ENCODE peak calls at places on chromosomes 11 and 22, in eight cellular contexts. One of them, this sample, is unnamed.

GRCh38 chr11:74650498-74650897 is 58.1 kb downstream of the POLD3 start:
- DNase-seq in memory B cell: no peak
- DNase-seq in kidney tubule cell: no peak
- DNase-seq in T-helper 1 cell: no peak
- DNase-seq in Daoy: no peak
- DNase-seq in LoVo: no peak
- DNase-seq in Right ventricle myocardium superior: peak; percentile 52
- DNase-seq in caudate nucleus: no peak
- DNase-seq in this sample: peak; percentile 88

GRCh38 chr22:26672060-26672471 is 14.7 kb downstream of the MIAT start:
- DNase-seq in memory B cell: no peak
- DNase-seq in kidney tubule cell: no peak
- DNase-seq in T-helper 1 cell: no peak
- DNase-seq in Daoy: no peak
- DNase-seq in LoVo: no peak
- DNase-seq in Right ventricle myocardium superior: no peak
- DNase-seq in caudate nucleus: no peak
- DNase-seq in this sample: no peak

GRCh38 chr11:119964136-119965025 is 173.5 kb downstream of the TRIM29 start:
- DNase-seq in memory B cell: no peak
- DNase-seq in kidney tubule cell: no peak
- DNase-seq in T-helper 1 cell: no peak
- DNase-seq in Daoy: no peak
- DNase-seq in LoVo: no peak
- DNase-seq in Right ventricle myocardium superior: no peak
- DNase-seq in caudate nucleus: no peak
- DNase-seq in this sample: no peak

GRCh38 chr22:36771376-36772063 is 4.4 kb downstream of the IFT27 start:
- DNase-seq in memory B cell: no peak
- DNase-seq in kidney tubule cell: no peak
- DNase-seq in T-helper 1 cell: no peak
- DNase-seq in Daoy: no peak
- DNase-seq in LoVo: no peak
- DNase-seq in Right ventricle myocardium superior: no peak
- DNase-seq in caudate nucleus: no peak
- DNase-seq in this sample: no peak

GRCh38 chr22:25448435-25449051 is 115.9 kb upstream of the GRK3 start:
- DNase-seq in memory B cell: no peak
- DNase-seq in kidney tubule cell: no peak
- DNase-seq in T-helper 1 cell: no peak
- DNase-seq in Daoy: peak; percentile 16
- DNase-seq in LoVo: no peak
- DNase-seq in Right ventricle myocardium superior: no peak
- DNase-seq in caudate nucleus: no peak
- DNase-seq in this sample: no peak

GRCh38 chr22:45268958-45269844 is 15.5 kb upstream of the UPK3A start:
- DNase-seq in memory B cell: peak; percentile 96
- DNase-seq in kidney tubule cell: peak; percentile 72
- DNase-seq in T-helper 1 cell: peak; percentile 77
- DNase-seq in Daoy: peak; percentile 80
- DNase-seq in LoVo: peak; percentile 76
- DNase-seq in Right ventricle myocardium superior: peak; percentile 92
- DNase-seq in caudate nucleus: peak; percentile 43
- DNase-seq in this sample: peak; percentile 60

GRCh38 chr11:22807855-22808558 is 21.6 kb downstream of the SVIP start:
- DNase-seq in memory B cell: no peak
- DNase-seq in kidney tubule cell: peak; percentile 8
- DNase-seq in T-helper 1 cell: no peak
- DNase-seq in Daoy: no peak
- DNase-seq in LoVo: no peak
- DNase-seq in Right ventricle myocardium superior: no peak
- DNase-seq in caudate nucleus: no peak
- DNase-seq in this sample: no peak

GRCh38 chr11:124898711-124899110 is 1.0 kb upstream of the ROBO4 start:
- DNase-seq in memory B cell: no peak
- DNase-seq in kidney tubule cell: no peak
- DNase-seq in T-helper 1 cell: no peak
- DNase-seq in Daoy: peak; percentile 72
- DNase-seq in LoVo: no peak
- DNase-seq in Right ventricle myocardium superior: peak; percentile 68
- DNase-seq in caudate nucleus: no peak
- DNase-seq in this sample: peak; percentile 92

GRCh38 chr11:13238879-13239514 is 38.6 kb upstream of the BMAL1 start:
- DNase-seq in memory B cell: peak; percentile 43
- DNase-seq in kidney tubule cell: peak; percentile 62
- DNase-seq in T-helper 1 cell: no peak
- DNase-seq in Daoy: peak; percentile 62
- DNase-seq in LoVo: peak; percentile 46
- DNase-seq in Right ventricle myocardium superior: peak; percentile 48
- DNase-seq in caudate nucleus: no peak
- DNase-seq in this sample: peak; percentile 28

GRCh38 chr11:88480217-88480616 is 142.7 kb upstream of the CTSC start:
- DNase-seq in memory B cell: no peak
- DNase-seq in kidney tubule cell: peak; percentile 88
- DNase-seq in T-helper 1 cell: no peak
- DNase-seq in Daoy: peak; percentile 56
- DNase-seq in LoVo: peak; percentile 9
- DNase-seq in Right ventricle myocardium superior: no peak
- DNase-seq in caudate nucleus: no peak
- DNase-seq in this sample: peak; percentile 52